ENCODE peak calls at places on chromosomes 5 and 9, in six cellular contexts. D is CD8-positive, alpha-beta T cell; W is PC-3; M is left ventricle myocardium inferior; G is CD8-positive, alpha-beta memory T cell; T is endodermal cell. B is an unnamed sample.

GRCh38 chr5:142360607-142361120 is 35.8 kb upstream of the SPRY4 start:
- DNase-seq in D (no peak), W (peak), M (no peak), G (no peak), T (peak), B (no peak)

GRCh38 chr5:151155777-151156731 is 1.5 kb downstream of the ANXA6 start:
- DNase-seq in D (no peak), W (no peak), M (no peak), G (no peak), T (peak), B (no peak)

GRCh38 chr5:10366310-10367297 is 13.1 kb downstream of the MARCHF6 start:
- DNase-seq in D (no peak), W (peak), M (no peak), G (no peak), T (no peak), B (no peak)

GRCh38 chr9:125632321-125633115 is 74.5 kb downstream of the MAPKAP1 start:
- DNase-seq in D (no peak), W (peak), M (no peak), G (no peak), T (no peak), B (peak)

GRCh38 chr5:138789771-138790242 is 36.6 kb downstream of the CTNNA1 start:
- DNase-seq in D (no peak), W (no peak), M (no peak), G (no peak), T (peak), B (no peak)

GRCh38 chr9:114849450-114849849 is 43.6 kb upstream of the TNFSF15 start:
- DNase-seq in D (no peak), W (no peak), M (no peak), G (no peak), T (no peak), B (no peak)

GRCh38 chr9:31612336-31613030 is 772.0 kb upstream of the ACO1 start:
- DNase-seq in D (no peak), W (no peak), M (no peak), G (no peak), T (no peak), B (no peak)

GRCh38 chr9:27094640-27095039 is 14.4 kb upstream of the TEK start:
- DNase-seq in D (no peak), W (peak), M (no peak), G (no peak), T (no peak), B (peak)

GRCh38 chr9:37025381-37026084 is 8.5 kb downstream of the PAX5 start:
- DNase-seq in D (no peak), W (no peak), M (no peak), G (no peak), T (peak), B (no peak)

GRCh38 chr9:8802242-8802641 is 1002.7 kb upstream of the DMAC1 start:
- DNase-seq in D (no peak), W (no peak), M (no peak), G (no peak), T (no peak), B (no peak)

GRCh38 chr9:126000256-126000655 is 253.1 kb downstream of the PBX3 start:
- DNase-seq in D (no peak), W (no peak), M (no peak), G (no peak), T (no peak), B (no peak)

GRCh38 chr5:53362521-53362941 is 117.9 kb upstream of the FST start:
- DNase-seq in D (no peak), W (peak), M (no peak), G (no peak), T (no peak), B (peak)

GRCh38 chr9:131237931-131238401 is 38.3 kb downstream of the FAM78A start:
- DNase-seq in D (peak), W (peak), M (peak), G (peak), T (peak), B (peak)

GRCh38 chr5:4206127-4206526 is 610.5 kb downstream of the IRX1 start:
- DNase-seq in D (no peak), W (no peak), M (no peak), G (no peak), T (no peak), B (no peak)

GRCh38 chr5:56900858-56901578 is 8.4 kb upstream of the SETD9 start:
- DNase-seq in D (peak), W (peak), M (no peak), G (no peak), T (peak), B (no peak)

GRCh38 chr5:32193591-32193990 is 19.5 kb upstream of the GOLPH3 start:
- DNase-seq in D (no peak), W (peak), M (peak), G (no peak), T (no peak), B (no peak)

GRCh38 chr9:90256345-90256744 is 386.3 kb downstream of the DIRAS2 start:
- DNase-seq in D (no peak), W (no peak), M (no peak), G (no peak), T (no peak), B (no peak)

GRCh38 chr5:39158127-39158593 is 61.2 kb downstream of the FYB1 start:
- DNase-seq in D (no peak), W (peak), M (peak), G (no peak), T (no peak), B (peak)

GRCh38 chr5:91690921-91691320 is 307.8 kb upstream of the ARRDC3 start:
- DNase-seq in D (no peak), W (no peak), M (no peak), G (no peak), T (no peak), B (no peak)

GRCh38 chr5:160835818-160836528 is 16.0 kb downstream of the ATP10B start:
- DNase-seq in D (no peak), W (no peak), M (no peak), G (no peak), T (no peak), B (no peak)

GRCh38 chr5:10331341-10331796 is 22.1 kb upstream of the MARCHF6 start:
- DNase-seq in D (no peak), W (peak), M (peak), G (no peak), T (peak), B (no peak)

GRCh38 chr5:42840279-42840678 is 28.6 kb upstream of the SELENOP start:
- DNase-seq in D (no peak), W (no peak), M (peak), G (no peak), T (no peak), B (peak)

GRCh38 chr9:118896356-118897000 is 472.8 kb downstream of the BRINP1 start:
- DNase-seq in D (no peak), W (no peak), M (no peak), G (no peak), T (no peak), B (no peak)

GRCh38 chr5:132021654-132022053 is 10.2 kb upstream of the ACSL6 start:
- DNase-seq in D (no peak), W (no peak), M (no peak), G (no peak), T (no peak), B (no peak)

GRCh38 chr5:14405706-14406553 is 175.7 kb upstream of the OTULINL start:
- DNase-seq in D (no peak), W (peak), M (no peak), G (no peak), T (no peak), B (no peak)

GRCh38 chr9:83708515-83709158 is 879 bp upstream of the UBQLN1 start:
- DNase-seq in D (peak), W (peak), M (peak), G (peak), T (peak), B (peak)

GRCh38 chr5:175687231-175687701 is 29.4 kb downstream of the HRH2 start:
- DNase-seq in D (no peak), W (no peak), M (peak), G (no peak), T (no peak), B (no peak)

GRCh38 chr5:130651440-130651839 is 513.6 kb downstream of the HINT1 start:
- DNase-seq in D (no peak), W (no peak), M (no peak), G (no peak), T (peak), B (no peak)

GRCh38 chr9:135877776-135878527 is 29.4 kb downstream of the CAMSAP1 start:
- DNase-seq in D (no peak), W (no peak), M (no peak), G (no peak), T (no peak), B (no peak)

DNA sequence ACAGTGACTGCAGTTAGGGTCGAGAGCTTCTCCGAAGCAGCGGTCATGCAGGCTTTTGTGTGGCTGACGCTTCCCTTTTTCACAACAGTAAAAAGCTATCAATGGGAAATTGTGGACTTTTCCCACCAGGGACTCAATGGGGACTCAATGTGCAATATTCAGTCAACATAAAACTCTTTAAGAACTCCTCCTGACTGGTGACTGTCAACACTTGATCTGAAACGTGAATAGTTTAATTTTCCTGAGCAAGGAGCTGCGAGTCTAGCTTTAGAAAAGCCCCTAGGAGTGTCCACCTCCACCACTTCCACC is 28.7 kb downstream of the EXOC3 start:
- DNase-seq in D (no peak), W (no peak), M (no peak), G (no peak), T (no peak), B (no peak)
- H3K27ac ChIP-seq in D (no peak), W (no peak), M (no peak), G (peak), T (no peak), B (no peak)

GRCh38 chr9:78348848-78349247 is 51.9 kb downstream of the PSAT1 start:
- DNase-seq in D (no peak), W (no peak), M (no peak), G (no peak), T (no peak), B (no peak)
- H3K27ac ChIP-seq in D (no peak), W (no peak), M (no peak), G (no peak), T (no peak), B (no peak)

GRCh38 chr9:113143432-113144227 is 7.2 kb upstream of the SLC31A2 start:
- DNase-seq in D (no peak), W (no peak), M (no peak), G (no peak), T (no peak), B (no peak)
- H3K27ac ChIP-seq in D (no peak), W (no peak), M (no peak), G (no peak), T (no peak), B (no peak)

DNA sequence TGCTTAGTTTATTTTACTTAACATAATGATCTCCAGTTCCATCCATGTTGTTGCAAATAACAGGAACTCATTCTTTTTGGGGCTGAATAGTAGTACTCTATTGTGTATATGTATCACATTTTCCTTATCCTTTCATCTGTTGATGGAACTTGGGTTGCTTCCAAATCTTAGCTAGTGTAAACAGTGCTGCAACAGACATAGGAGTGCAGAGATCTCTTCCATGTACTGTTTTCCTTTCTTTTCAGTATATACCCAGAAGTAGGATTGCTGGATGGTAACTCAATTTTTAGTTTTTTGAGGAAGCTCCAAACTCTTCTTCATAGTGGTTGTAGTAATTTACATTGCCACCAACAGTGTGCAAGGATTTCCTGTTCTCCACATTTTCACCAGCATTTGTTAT is 138.8 kb upstream of the POC5 start:
- DNase-seq in D (no peak), W (no peak), M (no peak), G (no peak), T (no peak), B (no peak)
- H3K27ac ChIP-seq in D (no peak), W (no peak), M (no peak), G (no peak), T (no peak), B (no peak)

DNA sequence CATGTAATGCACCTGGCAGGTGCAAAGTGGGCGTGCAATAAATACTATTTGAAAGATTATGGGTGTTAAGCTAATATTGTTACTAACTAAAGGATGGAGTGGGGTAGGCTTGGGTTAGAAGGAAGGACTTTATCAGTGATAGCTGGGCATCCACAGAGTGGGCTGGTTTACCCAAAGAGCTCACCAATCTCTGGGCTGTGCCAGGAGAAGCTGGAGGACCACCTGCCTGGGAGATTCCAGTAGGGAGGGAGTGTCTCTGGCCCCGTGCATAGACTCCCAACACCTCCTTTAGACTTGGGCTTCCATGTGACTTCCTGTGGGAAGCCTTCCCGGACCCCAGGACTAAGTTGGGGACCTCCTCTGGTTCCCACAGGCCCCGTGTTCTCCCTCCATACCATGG is 5.6 kb upstream of the URM1 start:
- DNase-seq in D (no peak), W (no peak), M (no peak), G (no peak), T (peak), B (no peak)
- H3K27ac ChIP-seq in D (no peak), W (no peak), M (peak), G (no peak), T (peak), B (no peak)

DNA sequence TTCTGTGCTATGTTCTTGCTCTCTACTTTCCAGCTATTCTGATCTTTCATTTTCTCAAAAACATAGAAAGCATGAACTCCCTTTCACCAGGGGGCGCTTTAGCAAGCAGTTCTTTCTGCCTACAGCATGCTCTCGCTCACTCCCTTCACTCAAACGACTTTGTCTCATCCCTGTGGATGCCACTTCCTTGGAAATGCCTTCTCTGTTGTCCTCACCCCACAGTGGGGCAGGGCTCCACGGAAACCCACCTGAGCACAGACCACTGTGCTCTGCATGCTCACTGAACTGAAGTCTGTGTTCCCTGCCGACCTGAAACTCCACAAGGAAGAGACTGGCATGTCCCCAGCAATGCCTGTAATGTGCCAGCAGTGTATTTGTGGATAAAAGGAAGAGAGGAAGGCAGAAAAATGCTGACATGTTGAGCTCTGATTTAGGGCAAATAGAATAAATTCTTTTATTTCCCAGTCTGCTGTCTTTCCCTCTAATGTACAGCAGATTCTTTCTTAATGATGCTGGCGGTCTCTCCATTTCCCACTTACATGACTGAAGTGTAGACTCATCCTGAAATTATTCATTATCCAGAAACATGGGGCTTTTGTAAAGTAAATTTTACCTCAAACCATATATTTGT is 4.9 kb upstream of the ROR2 start:
- DNase-seq in D (no peak), W (peak), M (no peak), G (no peak), T (peak), B (no peak)
- H3K27ac ChIP-seq in D (no peak), W (no peak), M (no peak), G (no peak), T (no peak), B (no peak)

GRCh38 chr9:5509573-5509972 is 758 bp upstream of the PDCD1LG2 start:
- DNase-seq in D (no peak), W (peak), M (no peak), G (no peak), T (no peak), B (no peak)

GRCh38 chr9:5511935-5512580 is 1.7 kb downstream of the PDCD1LG2 start:
- DNase-seq in D (no peak), W (no peak), M (no peak), G (no peak), T (no peak), B (no peak)

GRCh38 chr9:5510991-5511390 is 660 bp downstream of the PDCD1LG2 start:
- DNase-seq in D (no peak), W (no peak), M (no peak), G (no peak), T (no peak), B (no peak)

GRCh38 chr9:5511476-5511875 is 1.1 kb downstream of the PDCD1LG2 start:
- DNase-seq in D (no peak), W (no peak), M (no peak), G (no peak), T (no peak), B (no peak)

DNA sequence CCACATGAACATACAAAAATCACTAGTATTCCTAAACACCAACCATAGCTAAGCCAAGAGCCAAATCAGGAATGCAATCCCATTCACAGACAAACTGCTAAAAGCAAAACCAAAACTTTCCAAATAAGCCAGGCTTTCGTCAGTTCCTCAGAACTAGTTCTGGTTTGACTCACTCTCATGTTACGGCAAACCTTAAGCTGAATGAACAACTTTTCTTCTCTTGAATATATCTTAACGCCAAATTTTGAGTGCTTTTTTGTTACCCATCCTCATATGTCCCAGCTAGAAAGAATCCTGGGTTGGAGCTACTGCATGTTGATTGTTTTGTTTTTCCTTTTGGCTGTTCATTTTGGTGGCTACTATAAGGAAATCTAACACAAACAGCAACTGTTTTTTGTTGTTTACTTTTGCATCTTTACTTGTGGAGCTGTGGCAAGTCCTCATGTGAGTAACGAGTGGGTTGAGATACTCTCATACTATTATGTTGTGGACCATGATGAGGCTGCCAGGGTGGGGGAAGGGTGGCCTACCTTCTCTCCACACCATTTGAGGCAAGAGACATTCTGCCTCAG is at the start of gene PDCD1LG2:
- DNase-seq in D (no peak), W (peak), M (no peak), G (no peak), T (no peak), B (no peak)
- H3K27ac ChIP-seq in D (no peak), W (peak), M (peak), G (peak), T (no peak), B (peak)

GRCh38 chr5:129363991-129364390 is 96.1 kb upstream of the ADAMTS19 start:
- DNase-seq in D (no peak), W (no peak), M (no peak), G (no peak), T (no peak), B (no peak)

GRCh38 chr5:129372025-129372424 is 88.1 kb upstream of the ADAMTS19 start:
- DNase-seq in D (no peak), W (no peak), M (no peak), G (no peak), T (no peak), B (no peak)

DNA sequence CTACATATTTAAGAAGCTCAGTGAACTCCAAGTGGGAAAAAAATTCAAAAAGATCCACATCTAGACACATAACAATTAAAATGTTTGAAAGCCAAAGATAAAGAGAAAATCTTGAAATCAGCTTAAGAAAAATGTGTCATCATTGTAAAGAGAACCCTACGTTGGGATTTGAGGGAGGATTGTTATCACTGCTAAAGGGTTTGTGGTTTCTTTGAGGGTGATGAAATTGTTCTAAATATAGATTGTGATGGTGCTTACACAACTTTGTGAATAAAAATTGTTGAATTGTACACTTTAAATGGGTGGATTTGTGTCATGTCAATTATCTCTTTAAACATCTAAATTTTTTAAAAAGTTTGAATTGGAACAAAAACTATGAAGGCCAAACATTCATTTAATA is 92.2 kb upstream of the ADAMTS19 start:
- DNase-seq in D (no peak), W (no peak), M (no peak), G (no peak), T (no peak), B (no peak)
- H3K27ac ChIP-seq in D (no peak), W (no peak), M (no peak), G (no peak), T (no peak), B (no peak)

DNA sequence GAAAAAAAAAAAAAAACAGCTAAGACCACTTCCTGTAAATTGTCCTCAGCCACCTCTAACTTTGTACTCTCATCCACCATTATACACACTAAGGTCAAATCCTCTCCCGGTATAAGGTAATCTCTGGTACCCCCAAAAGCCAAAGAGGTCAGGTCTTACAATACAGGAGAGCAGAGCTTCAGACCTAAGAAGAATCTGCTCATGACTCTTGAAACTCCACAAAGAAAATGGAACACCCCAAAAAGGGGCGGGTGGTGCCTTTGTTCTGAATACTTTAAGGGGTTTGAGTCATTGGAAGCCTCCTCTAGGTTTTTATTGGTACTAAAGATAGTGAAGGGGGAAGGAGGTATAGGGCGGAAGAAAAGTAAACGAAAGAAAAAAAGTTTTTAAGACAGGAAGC is 69.8 kb downstream of the COL15A1 start:
- DNase-seq in D (peak), W (peak), M (no peak), G (no peak), T (no peak), B (no peak)
- H3K27ac ChIP-seq in D (peak), W (peak), M (no peak), G (peak), T (no peak), B (no peak)

B was measured in epithelial cell of prostate.